ENCODE peak calls at places on chromosomes 11 and 22, in seven cellular contexts. One of them, this sample, is unnamed.

GRCh38 chr11:65043881-65044501 is 3.0 kb downstream of the SAC3D1 start:
- DNase-seq in activated naive CD8-positive, alpha-beta T cell treated with anti-CD3 and anti-CD28 coated beads, Interleukin-2, amount 50 U/mL, for 16 hours: no peak
- DNase-seq in Kasumi-1: peak; percentile 2
- DNase-seq in T follicular helper cell: no peak
- DNase-seq in type B pancreatic cell: no peak
- DNase-seq in ecto neural progenitor cell: no peak
- DNase-seq in nucleus accumbens: no peak
- DNase-seq in this sample: peak; percentile 70

GRCh38 chr11:10002221-10002620 is 291.8 kb downstream of the SBF2 start:
- DNase-seq in activated naive CD8-positive, alpha-beta T cell treated with anti-CD3 and anti-CD28 coated beads, Interleukin-2, amount 50 U/mL, for 16 hours: no peak
- DNase-seq in Kasumi-1: no peak
- DNase-seq in T follicular helper cell: no peak
- DNase-seq in type B pancreatic cell: no peak
- DNase-seq in ecto neural progenitor cell: no peak
- DNase-seq in nucleus accumbens: no peak
- DNase-seq in this sample: no peak

GRCh38 chr11:78926633-78927347 is 352.1 kb upstream of the NARS2 start:
- DNase-seq in activated naive CD8-positive, alpha-beta T cell treated with anti-CD3 and anti-CD28 coated beads, Interleukin-2, amount 50 U/mL, for 16 hours: no peak
- DNase-seq in Kasumi-1: no peak
- DNase-seq in T follicular helper cell: no peak
- DNase-seq in type B pancreatic cell: no peak
- DNase-seq in ecto neural progenitor cell: no peak
- DNase-seq in nucleus accumbens: no peak
- DNase-seq in this sample: no peak

GRCh38 chr22:46661221-46661851 is 41.1 kb downstream of the GRAMD4 start:
- DNase-seq in activated naive CD8-positive, alpha-beta T cell treated with anti-CD3 and anti-CD28 coated beads, Interleukin-2, amount 50 U/mL, for 16 hours: no peak
- DNase-seq in Kasumi-1: no peak
- DNase-seq in T follicular helper cell: peak; percentile 64
- DNase-seq in type B pancreatic cell: no peak
- DNase-seq in ecto neural progenitor cell: no peak
- DNase-seq in nucleus accumbens: peak; percentile 51
- DNase-seq in this sample: no peak

GRCh38 chr11:117193130-117194020 is 5.8 kb upstream of the TAGLN start:
- DNase-seq in activated naive CD8-positive, alpha-beta T cell treated with anti-CD3 and anti-CD28 coated beads, Interleukin-2, amount 50 U/mL, for 16 hours: no peak
- DNase-seq in Kasumi-1: no peak
- DNase-seq in T follicular helper cell: no peak
- DNase-seq in type B pancreatic cell: no peak
- DNase-seq in ecto neural progenitor cell: no peak
- DNase-seq in nucleus accumbens: no peak
- DNase-seq in this sample: no peak

GRCh38 chr11:78420796-78421209 is 3.2 kb upstream of the GAB2 start:
- DNase-seq in activated naive CD8-positive, alpha-beta T cell treated with anti-CD3 and anti-CD28 coated beads, Interleukin-2, amount 50 U/mL, for 16 hours: no peak
- DNase-seq in Kasumi-1: no peak
- DNase-seq in T follicular helper cell: no peak
- DNase-seq in type B pancreatic cell: no peak
- DNase-seq in ecto neural progenitor cell: no peak
- DNase-seq in nucleus accumbens: peak; percentile 15
- DNase-seq in this sample: peak; percentile 81

GRCh38 chr11:422249-422656 is 7.5 kb upstream of the SIGIRR start:
- DNase-seq in activated naive CD8-positive, alpha-beta T cell treated with anti-CD3 and anti-CD28 coated beads, Interleukin-2, amount 50 U/mL, for 16 hours: no peak
- DNase-seq in Kasumi-1: no peak
- DNase-seq in T follicular helper cell: no peak
- DNase-seq in type B pancreatic cell: no peak
- DNase-seq in ecto neural progenitor cell: no peak
- DNase-seq in nucleus accumbens: no peak
- DNase-seq in this sample: no peak

GRCh38 chr11:7572001-7572712 is 58.4 kb downstream of the PPFIBP2 start:
- DNase-seq in activated naive CD8-positive, alpha-beta T cell treated with anti-CD3 and anti-CD28 coated beads, Interleukin-2, amount 50 U/mL, for 16 hours: no peak
- DNase-seq in Kasumi-1: no peak
- DNase-seq in T follicular helper cell: no peak
- DNase-seq in type B pancreatic cell: no peak
- DNase-seq in ecto neural progenitor cell: no peak
- DNase-seq in nucleus accumbens: no peak
- DNase-seq in this sample: no peak

GRCh38 chr11:1843098-1843473 is 4.3 kb downstream of the TNNI2 start:
- DNase-seq in activated naive CD8-positive, alpha-beta T cell treated with anti-CD3 and anti-CD28 coated beads, Interleukin-2, amount 50 U/mL, for 16 hours: no peak
- DNase-seq in Kasumi-1: no peak
- DNase-seq in T follicular helper cell: no peak
- DNase-seq in type B pancreatic cell: no peak
- DNase-seq in ecto neural progenitor cell: no peak
- DNase-seq in nucleus accumbens: no peak
- DNase-seq in this sample: no peak

GRCh38 chr22:43516996-43517635 is 105.3 kb downstream of the MPPED1 start:
- DNase-seq in activated naive CD8-positive, alpha-beta T cell treated with anti-CD3 and anti-CD28 coated beads, Interleukin-2, amount 50 U/mL, for 16 hours: no peak
- DNase-seq in Kasumi-1: no peak
- DNase-seq in T follicular helper cell: no peak
- DNase-seq in type B pancreatic cell: no peak
- DNase-seq in ecto neural progenitor cell: no peak
- DNase-seq in nucleus accumbens: no peak
- DNase-seq in this sample: no peak

GRCh38 chr11:3133456-3134217 is 31.5 kb downstream of the OSBPL5 start:
- DNase-seq in activated naive CD8-positive, alpha-beta T cell treated with anti-CD3 and anti-CD28 coated beads, Interleukin-2, amount 50 U/mL, for 16 hours: no peak
- DNase-seq in Kasumi-1: no peak
- DNase-seq in T follicular helper cell: no peak
- DNase-seq in type B pancreatic cell: no peak
- DNase-seq in ecto neural progenitor cell: no peak
- DNase-seq in nucleus accumbens: no peak
- DNase-seq in this sample: peak; percentile 71

GRCh38 chr11:63893355-63893754 is 23.6 kb downstream of the RCOR2 start:
- DNase-seq in activated naive CD8-positive, alpha-beta T cell treated with anti-CD3 and anti-CD28 coated beads, Interleukin-2, amount 50 U/mL, for 16 hours: no peak
- DNase-seq in Kasumi-1: no peak
- DNase-seq in T follicular helper cell: no peak
- DNase-seq in type B pancreatic cell: no peak
- DNase-seq in ecto neural progenitor cell: no peak
- DNase-seq in nucleus accumbens: no peak
- DNase-seq in this sample: no peak

GRCh38 chr11:120061761-120062560 is 76.0 kb downstream of the TRIM29 start:
- DNase-seq in activated naive CD8-positive, alpha-beta T cell treated with anti-CD3 and anti-CD28 coated beads, Interleukin-2, amount 50 U/mL, for 16 hours: no peak
- DNase-seq in Kasumi-1: no peak
- DNase-seq in T follicular helper cell: no peak
- DNase-seq in type B pancreatic cell: peak; percentile 81
- DNase-seq in ecto neural progenitor cell: peak; percentile 78
- DNase-seq in nucleus accumbens: no peak
- DNase-seq in this sample: no peak

GRCh38 chr22:30224161-30224857 is 22.2 kb downstream of the LIF start:
- DNase-seq in activated naive CD8-positive, alpha-beta T cell treated with anti-CD3 and anti-CD28 coated beads, Interleukin-2, amount 50 U/mL, for 16 hours: no peak
- DNase-seq in Kasumi-1: no peak
- DNase-seq in T follicular helper cell: no peak
- DNase-seq in type B pancreatic cell: no peak
- DNase-seq in ecto neural progenitor cell: no peak
- DNase-seq in nucleus accumbens: no peak
- DNase-seq in this sample: peak; percentile 30

GRCh38 chr11:6505577-6506240 is 8.6 kb downstream of the DNHD1 start:
- DNase-seq in activated naive CD8-positive, alpha-beta T cell treated with anti-CD3 and anti-CD28 coated beads, Interleukin-2, amount 50 U/mL, for 16 hours: no peak
- DNase-seq in Kasumi-1: peak; percentile 62
- DNase-seq in T follicular helper cell: no peak
- DNase-seq in type B pancreatic cell: no peak
- DNase-seq in ecto neural progenitor cell: no peak
- DNase-seq in nucleus accumbens: no peak
- DNase-seq in this sample: peak; percentile 57

GRCh38 chr11:94455861-94456260 is 37.8 kb downstream of the MRE11 start:
- DNase-seq in activated naive CD8-positive, alpha-beta T cell treated with anti-CD3 and anti-CD28 coated beads, Interleukin-2, amount 50 U/mL, for 16 hours: no peak
- DNase-seq in Kasumi-1: no peak
- DNase-seq in T follicular helper cell: no peak
- DNase-seq in type B pancreatic cell: no peak
- DNase-seq in ecto neural progenitor cell: no peak
- DNase-seq in nucleus accumbens: no peak
- DNase-seq in this sample: no peak

GRCh38 chr11:120424185-120424969 is 87.2 kb upstream of the GRIK4 start:
- DNase-seq in activated naive CD8-positive, alpha-beta T cell treated with anti-CD3 and anti-CD28 coated beads, Interleukin-2, amount 50 U/mL, for 16 hours: no peak
- DNase-seq in Kasumi-1: no peak
- DNase-seq in T follicular helper cell: no peak
- DNase-seq in type B pancreatic cell: no peak
- DNase-seq in ecto neural progenitor cell: no peak
- DNase-seq in nucleus accumbens: no peak
- DNase-seq in this sample: no peak

GRCh38 chr11:66956689-66957290 is 1.4 kb downstream of the PC start:
- DNase-seq in activated naive CD8-positive, alpha-beta T cell treated with anti-CD3 and anti-CD28 coated beads, Interleukin-2, amount 50 U/mL, for 16 hours: no peak
- DNase-seq in Kasumi-1: peak; percentile 29
- DNase-seq in T follicular helper cell: no peak
- DNase-seq in type B pancreatic cell: no peak
- DNase-seq in ecto neural progenitor cell: peak; percentile 53
- DNase-seq in nucleus accumbens: peak; percentile 30
- DNase-seq in this sample: peak; percentile 66

GRCh38 chr11:12102588-12103410 is 7.6 kb upstream of the MICAL2 start:
- DNase-seq in activated naive CD8-positive, alpha-beta T cell treated with anti-CD3 and anti-CD28 coated beads, Interleukin-2, amount 50 U/mL, for 16 hours: no peak
- DNase-seq in Kasumi-1: peak; percentile 16
- DNase-seq in T follicular helper cell: no peak
- DNase-seq in type B pancreatic cell: no peak
- DNase-seq in ecto neural progenitor cell: no peak
- DNase-seq in nucleus accumbens: no peak
- DNase-seq in this sample: no peak

GRCh38 chr22:29994941-29995340 is 85.3 kb upstream of the HORMAD2 start:
- DNase-seq in activated naive CD8-positive, alpha-beta T cell treated with anti-CD3 and anti-CD28 coated beads, Interleukin-2, amount 50 U/mL, for 16 hours: no peak
- DNase-seq in Kasumi-1: no peak
- DNase-seq in T follicular helper cell: no peak
- DNase-seq in type B pancreatic cell: no peak
- DNase-seq in ecto neural progenitor cell: no peak
- DNase-seq in nucleus accumbens: no peak
- DNase-seq in this sample: no peak

GRCh38 chr11:35343033-35343598 is 76.2 kb downstream of the SLC1A2 start:
- DNase-seq in activated naive CD8-positive, alpha-beta T cell treated with anti-CD3 and anti-CD28 coated beads, Interleukin-2, amount 50 U/mL, for 16 hours: no peak
- DNase-seq in Kasumi-1: no peak
- DNase-seq in T follicular helper cell: no peak
- DNase-seq in type B pancreatic cell: no peak
- DNase-seq in ecto neural progenitor cell: no peak
- DNase-seq in nucleus accumbens: no peak
- DNase-seq in this sample: no peak

GRCh38 chr11:134531331-134532135 is 119.5 kb upstream of the B3GAT1 start:
- DNase-seq in activated naive CD8-positive, alpha-beta T cell treated with anti-CD3 and anti-CD28 coated beads, Interleukin-2, amount 50 U/mL, for 16 hours: no peak
- DNase-seq in Kasumi-1: no peak
- DNase-seq in T follicular helper cell: no peak
- DNase-seq in type B pancreatic cell: peak; percentile 56
- DNase-seq in ecto neural progenitor cell: peak; percentile 48
- DNase-seq in nucleus accumbens: no peak
- DNase-seq in this sample: no peak